ENCODE peak calls at places on chromosomes 6 and 20, in six cellular contexts. I is kidney, X is testis, D is cardiac muscle cell, Q is right atrium auricular region, C is PC-9. L is an unnamed sample.

GRCh38 chr6:118650500-118651281 is 700 bp downstream of the CEP85L start:
- DNase-seq in I (peak; percentile 86), X (peak; percentile 66), D (peak; percentile 55), Q (peak; percentile 63), C (peak; percentile 15), L (peak; percentile 82)

GRCh38 chr6:105452924-105453756 is 50.3 kb upstream of the PREP start:
- DNase-seq in I (no peak), X (no peak), D (no peak), Q (no peak), C (no peak), L (no peak)

GRCh38 chr6:125564941-125565340 is 184.5 kb upstream of the HEY2 start:
- DNase-seq in I (no peak), X (no peak), D (no peak), Q (no peak), C (no peak), L (no peak)

GRCh38 chr6:137332637-137333228 is 113.5 kb upstream of the IFNGR1 start:
- DNase-seq in I (no peak), X (no peak), D (peak; percentile 56), Q (no peak), C (no peak), L (no peak)

GRCh38 chr6:144485531-144485930 is 200.4 kb downstream of the UTRN start:
- DNase-seq in I (no peak), X (no peak), D (no peak), Q (no peak), C (no peak), L (no peak)

GRCh38 chr20:20211988-20212518 is 155.9 kb upstream of the INSM1 start:
- DNase-seq in I (no peak), X (no peak), D (no peak), Q (no peak), C (no peak), L (no peak)

GRCh38 chr6:149112976-149113375 is 204.5 kb upstream of the TAB2 start:
- DNase-seq in I (no peak), X (no peak), D (no peak), Q (no peak), C (no peak), L (no peak)

GRCh38 chr6:31907158-31907813 is 5.4 kb upstream of the ZBTB12 start:
- DNase-seq in I (no peak), X (peak; percentile 57), D (peak; percentile 97), Q (no peak), C (no peak), L (no peak)

GRCh38 chr6:99276747-99277146 is 72.7 kb downstream of the FAXC start:
- DNase-seq in I (no peak), X (no peak), D (no peak), Q (no peak), C (no peak), L (no peak)

GRCh38 chr6:6654599-6655575 is 66.4 kb downstream of the LY86 start:
- DNase-seq in I (no peak), X (no peak), D (peak; percentile 77), Q (peak; percentile 72), C (no peak), L (no peak)

GRCh38 chr6:53805725-53806124 is 10.9 kb downstream of the LRRC1 start:
- DNase-seq in I (no peak), X (no peak), D (no peak), Q (no peak), C (no peak), L (peak; percentile 86)

GRCh38 chr6:165663283-165663735 is 268 bp upstream of the PDE10A start:
- DNase-seq in I (peak; percentile 80), X (no peak), D (peak; percentile 82), Q (no peak), C (no peak), L (peak; percentile 82)

GRCh38 chr6:75065524-75065923 is 140.3 kb downstream of the COL12A1 start:
- DNase-seq in I (no peak), X (no peak), D (peak; percentile 78), Q (no peak), C (no peak), L (peak; percentile 90)

GRCh38 chr6:106534564-106534982 is 94.7 kb downstream of the RTN4IP1 start:
- DNase-seq in I (no peak), X (no peak), D (no peak), Q (no peak), C (no peak), L (no peak)

GRCh38 chr6:42403831-42404230 is 47.9 kb downstream of the TRERF1 start:
- DNase-seq in I (no peak), X (peak; percentile 12), D (no peak), Q (no peak), C (no peak), L (no peak)
- H3K4me3 ChIP-seq in I (no peak overlapping the region), X (no peak overlapping the region), D (no peak overlapping the region), Q (no peak overlapping the region), C (peak overlapping the region; percentile 30), L (no peak overlapping the region)

DNA sequence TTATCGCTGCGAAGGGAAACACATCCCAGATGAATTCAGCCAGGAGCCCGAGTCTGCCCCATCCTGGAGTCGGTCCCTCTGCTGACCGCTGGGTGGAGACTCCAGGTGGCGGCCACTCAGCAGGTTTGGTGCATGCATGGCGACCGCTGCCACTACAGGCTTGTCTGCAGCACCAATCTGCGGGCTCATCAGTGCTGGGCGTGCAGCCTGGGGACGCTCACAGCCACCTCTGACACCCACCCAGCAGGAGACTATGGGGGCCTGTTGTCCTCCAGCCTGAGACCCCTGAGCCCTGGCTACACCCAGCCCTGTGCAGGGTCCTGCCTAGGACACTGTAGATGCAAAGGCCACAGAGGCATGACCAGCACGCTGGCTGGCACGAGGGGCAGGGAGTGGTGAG is 40.5 kb upstream of the GATA5 start:
- DNase-seq in I (no peak), X (no peak), D (no peak), Q (no peak), C (peak; percentile 71), L (peak; percentile 82)
- H3K4me1 ChIP-seq in I (no peaks in the 10 kb centered on the region), X (no peaks in the 10 kb centered on the region), D (peaks cover 32% of the 10 kb centered on the region), Q (peaks cover 24% of the 10 kb centered on the region), C (no peaks in the 10 kb centered on the region), L (no peaks in the 10 kb centered on the region)

GRCh38 chr6:134245041-134245440 is 72.9 kb downstream of the SGK1 start:
- DNase-seq in I (no peak), X (no peak), D (peak; percentile 88), Q (no peak), C (no peak), L (no peak)
- H3K27ac ChIP-seq in I (no peak overlapping the region), X (no peak overlapping the region), D (no peak overlapping the region), Q (no peak overlapping the region), C (no peak overlapping the region), L (no peak overlapping the region)

GRCh38 chr6:157412780-157413179 is 31.8 kb downstream of the ZDHHC14 start:
- DNase-seq in I (no peak), X (peak; percentile 58), D (no peak), Q (no peak), C (no peak), L (no peak)
- H3K4me3 ChIP-seq in I (no peak overlapping the region), X (no peak overlapping the region), D (no peak overlapping the region), Q (no peak overlapping the region), C (no peak overlapping the region), L (no peak overlapping the region)

L was measured in endodermal cell.